ENCODE peak calls at places on chromosome 3, in eight cellular contexts. One of them, this sample, is unnamed.

GRCh38 chr3:169699070-169699469 is 35.6 kb upstream of the MECOM start:
- DNase-seq in lower leg skin: no peak
- DNase-seq in ascending aorta: no peak
- DNase-seq in MM.1S: no peak
- DNase-seq in fibroblast of villous mesenchyme: no peak
- DNase-seq in B cell: no peak
- DNase-seq in tibial artery: no peak
- DNase-seq in GM23338: no peak
- DNase-seq in this sample: no peak

GRCh38 chr3:189139631-189140030 is 32.1 kb upstream of the TPRG1 start:
- DNase-seq in fibroblast of villous mesenchyme: no peak
- DNase-seq in lower leg skin: no peak
- DNase-seq in MM.1S: no peak
- DNase-seq in tibial artery: no peak
- DNase-seq in ascending aorta: no peak
- DNase-seq in GM23338: no peak
- DNase-seq in B cell: no peak
- DNase-seq in this sample: no peak

GRCh38 chr3:46482632-46483311 is 15.0 kb upstream of the RTP3 start:
- DNase-seq in tibial artery: no peak
- DNase-seq in B cell: no peak
- DNase-seq in lower leg skin: peak
- DNase-seq in MM.1S: no peak
- DNase-seq in fibroblast of villous mesenchyme: no peak
- DNase-seq in GM23338: no peak
- DNase-seq in ascending aorta: no peak
- DNase-seq in this sample: no peak

GRCh38 chr3:112689989-112690388 is 49.0 kb upstream of the CCDC80 start:
- DNase-seq in lower leg skin: no peak
- DNase-seq in ascending aorta: no peak
- DNase-seq in B cell: no peak
- DNase-seq in GM23338: no peak
- DNase-seq in fibroblast of villous mesenchyme: no peak
- DNase-seq in MM.1S: no peak
- DNase-seq in tibial artery: no peak
- DNase-seq in this sample: no peak

GRCh38 chr3:66297917-66298316 is 77.1 kb downstream of the SLC25A26 start:
- DNase-seq in ascending aorta: no peak
- DNase-seq in tibial artery: no peak
- DNase-seq in lower leg skin: no peak
- DNase-seq in GM23338: no peak
- DNase-seq in MM.1S: no peak
- DNase-seq in B cell: no peak
- DNase-seq in fibroblast of villous mesenchyme: no peak
- DNase-seq in this sample: no peak

GRCh38 chr3:185763347-185764010 is 61.4 kb downstream of the IGF2BP2 start:
- DNase-seq in MM.1S: no peak
- DNase-seq in tibial artery: no peak
- DNase-seq in ascending aorta: no peak
- DNase-seq in lower leg skin: no peak
- DNase-seq in GM23338: no peak
- DNase-seq in fibroblast of villous mesenchyme: peak
- DNase-seq in B cell: no peak
- DNase-seq in this sample: no peak

GRCh38 chr3:4270726-4271125 is 32.4 kb upstream of the SETMAR start:
- DNase-seq in lower leg skin: no peak
- DNase-seq in ascending aorta: no peak
- DNase-seq in B cell: no peak
- DNase-seq in GM23338: no peak
- DNase-seq in MM.1S: peak
- DNase-seq in fibroblast of villous mesenchyme: no peak
- DNase-seq in tibial artery: no peak
- DNase-seq in this sample: no peak

GRCh38 chr3:174162550-174162949 is 696.6 kb upstream of the NAALADL2 start:
- DNase-seq in fibroblast of villous mesenchyme: peak
- DNase-seq in MM.1S: no peak
- DNase-seq in GM23338: no peak
- DNase-seq in B cell: no peak
- DNase-seq in tibial artery: no peak
- DNase-seq in ascending aorta: no peak
- DNase-seq in lower leg skin: no peak
- DNase-seq in this sample: no peak

GRCh38 chr3:27428446-27428845 is 55.7 kb downstream of the SLC4A7 start:
- DNase-seq in ascending aorta: no peak
- DNase-seq in tibial artery: no peak
- DNase-seq in GM23338: no peak
- DNase-seq in fibroblast of villous mesenchyme: no peak
- DNase-seq in MM.1S: no peak
- DNase-seq in B cell: no peak
- DNase-seq in lower leg skin: no peak
- DNase-seq in this sample: no peak

GRCh38 chr3:8266679-8267267 is 234.8 kb upstream of the LMCD1 start:
- DNase-seq in B cell: no peak
- DNase-seq in GM23338: peak
- DNase-seq in fibroblast of villous mesenchyme: no peak
- DNase-seq in MM.1S: no peak
- DNase-seq in tibial artery: no peak
- DNase-seq in lower leg skin: no peak
- DNase-seq in ascending aorta: no peak
- DNase-seq in this sample: no peak

GRCh38 chr3:8255771-8256170 is 245.9 kb upstream of the LMCD1 start:
- DNase-seq in ascending aorta: no peak
- DNase-seq in B cell: no peak
- DNase-seq in fibroblast of villous mesenchyme: no peak
- DNase-seq in MM.1S: no peak
- DNase-seq in GM23338: no peak
- DNase-seq in lower leg skin: no peak
- DNase-seq in tibial artery: no peak
- DNase-seq in this sample: no peak

DNA sequence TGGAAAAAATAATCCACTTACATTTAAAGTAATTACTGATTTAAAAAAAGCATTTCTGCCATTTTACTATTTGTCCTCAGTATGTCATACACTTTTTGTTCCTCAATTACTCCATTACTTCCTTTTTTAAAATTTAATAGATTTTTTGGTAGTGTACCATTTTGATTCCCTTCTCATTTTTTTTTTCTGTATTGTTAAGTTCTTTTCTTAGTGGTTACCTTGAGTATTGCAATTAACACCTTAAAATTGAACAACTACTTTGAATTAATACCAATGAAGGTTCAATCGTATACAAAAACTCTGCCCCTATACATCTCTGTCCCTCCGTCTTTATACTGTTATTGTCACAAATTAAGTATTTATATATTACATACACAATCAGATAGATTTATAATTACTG is 240.6 kb upstream of the LMCD1 start:
- DNase-seq in MM.1S: no peak
- DNase-seq in GM23338: no peak
- DNase-seq in lower leg skin: no peak
- DNase-seq in fibroblast of villous mesenchyme: no peak
- DNase-seq in B cell: no peak
- DNase-seq in tibial artery: no peak
- DNase-seq in ascending aorta: no peak
- DNase-seq in this sample: no peak
- TF ChIP-seq CTCF in MM.1S: no peak
- TF ChIP-seq CTCF in GM23338: no peak
- TF ChIP-seq CTCF in lower leg skin: no peak
- TF ChIP-seq CTCF in fibroblast of villous mesenchyme: no peak
- TF ChIP-seq CTCF in B cell: no peak
- TF ChIP-seq CTCF in tibial artery: no peak
- TF ChIP-seq CTCF in ascending aorta: no peak
- TF ChIP-seq CTCF in this sample: no peak

DNA sequence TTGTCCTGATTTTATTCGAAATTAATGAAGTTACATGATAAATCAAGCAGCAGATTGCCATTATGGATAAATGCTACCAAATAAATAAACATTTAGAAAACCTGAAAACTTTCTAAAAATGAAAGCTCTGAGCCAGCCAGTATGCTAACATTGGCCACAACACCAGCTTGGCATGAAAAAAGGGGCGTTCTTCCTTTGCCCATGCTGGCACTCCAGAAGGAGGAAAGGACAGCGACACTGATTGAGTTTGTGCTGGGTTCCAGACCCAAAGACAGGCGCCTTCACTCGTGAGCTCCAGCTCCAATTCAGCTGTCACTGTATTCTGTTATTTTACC is 5.1 kb downstream of the STIMATE start:
- DNase-seq in ascending aorta: no peak
- DNase-seq in GM23338: peak
- DNase-seq in B cell: no peak
- DNase-seq in tibial artery: no peak
- DNase-seq in fibroblast of villous mesenchyme: no peak
- DNase-seq in MM.1S: no peak
- DNase-seq in lower leg skin: no peak
- DNase-seq in this sample: no peak
- TF ChIP-seq CTCF in ascending aorta: no peak
- TF ChIP-seq CTCF in GM23338: no peak
- TF ChIP-seq CTCF in B cell: no peak
- TF ChIP-seq CTCF in tibial artery: peak
- TF ChIP-seq CTCF in fibroblast of villous mesenchyme: no peak
- TF ChIP-seq CTCF in MM.1S: no peak
- TF ChIP-seq CTCF in lower leg skin: no peak
- TF ChIP-seq CTCF in this sample: no peak

GRCh38 chr3:170869240-170869592 is 779 bp downstream of the RPL22L1 start:
- DNase-seq in GM23338: no peak
- DNase-seq in MM.1S: peak
- DNase-seq in lower leg skin: no peak
- DNase-seq in ascending aorta: no peak
- DNase-seq in B cell: no peak
- DNase-seq in fibroblast of villous mesenchyme: no peak
- DNase-seq in tibial artery: no peak
- DNase-seq in this sample: no peak

GRCh38 chr3:170868577-170869239 is 1.3 kb downstream of the RPL22L1 start:
- DNase-seq in GM23338: no peak
- DNase-seq in tibial artery: no peak
- DNase-seq in lower leg skin: no peak
- DNase-seq in B cell: no peak
- DNase-seq in ascending aorta: no peak
- DNase-seq in fibroblast of villous mesenchyme: no peak
- DNase-seq in MM.1S: peak
- DNase-seq in this sample: no peak

GRCh38 chr3:170867143-170867542 is 2.9 kb downstream of the RPL22L1 start:
- DNase-seq in fibroblast of villous mesenchyme: no peak
- DNase-seq in B cell: peak
- DNase-seq in lower leg skin: no peak
- DNase-seq in GM23338: no peak
- DNase-seq in MM.1S: no peak
- DNase-seq in ascending aorta: no peak
- DNase-seq in tibial artery: no peak
- DNase-seq in this sample: no peak

GRCh38 chr3:170867552-170867951 is 2.4 kb downstream of the RPL22L1 start:
- DNase-seq in ascending aorta: no peak
- DNase-seq in lower leg skin: no peak
- DNase-seq in GM23338: no peak
- DNase-seq in tibial artery: no peak
- DNase-seq in fibroblast of villous mesenchyme: peak
- DNase-seq in B cell: no peak
- DNase-seq in MM.1S: no peak
- DNase-seq in this sample: no peak

DNA sequence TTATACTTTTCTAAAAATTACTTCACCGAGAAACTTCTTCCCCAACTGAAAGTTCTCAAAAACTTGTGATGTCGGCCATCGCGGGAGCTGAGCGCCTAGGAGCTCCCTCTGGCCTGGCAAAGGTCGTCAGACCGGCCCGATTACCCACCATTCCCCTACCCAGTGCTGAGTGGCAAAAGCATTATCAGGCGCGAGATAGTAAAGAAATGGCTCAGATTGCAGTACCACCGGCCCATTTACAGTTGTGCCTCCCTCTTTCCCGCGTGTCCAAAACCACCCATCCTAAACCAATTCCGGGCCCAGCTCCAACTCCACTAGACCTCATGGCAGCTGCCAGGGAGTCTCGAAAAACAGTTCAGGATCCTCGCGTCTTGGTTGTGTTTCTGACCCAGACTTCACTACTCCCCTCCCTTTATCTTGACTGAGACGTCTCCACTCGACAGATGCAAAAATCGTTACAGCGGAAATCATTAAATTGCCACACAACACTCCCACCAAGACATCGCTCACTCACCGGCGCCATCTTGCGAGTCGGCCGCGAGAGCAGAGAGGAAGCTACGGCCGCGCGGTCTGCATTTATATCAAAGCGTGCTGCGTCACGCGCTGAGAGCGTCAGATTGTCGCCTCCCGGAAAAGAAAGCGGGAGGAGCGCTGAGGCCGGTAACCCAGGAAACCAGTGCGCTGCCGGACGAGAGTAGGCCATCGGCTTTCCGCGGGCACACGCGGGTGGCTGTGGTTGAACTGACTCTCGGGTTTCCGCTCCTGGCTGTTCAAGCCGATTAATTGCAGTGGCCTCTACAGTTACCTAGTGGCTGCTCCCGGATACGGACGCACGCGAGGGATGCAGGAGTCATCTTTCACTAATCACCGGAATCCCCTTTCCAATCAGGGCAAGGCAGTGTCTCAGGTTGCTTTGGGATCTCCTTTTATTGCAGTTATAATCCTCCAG is at the start of gene RPL22L1:
- DNase-seq in fibroblast of villous mesenchyme: peak
- DNase-seq in ascending aorta: peak
- DNase-seq in B cell: peak
- DNase-seq in GM23338: peak
- DNase-seq in MM.1S: peak
- DNase-seq in tibial artery: peak
- DNase-seq in lower leg skin: peak
- DNase-seq in this sample: peak
- TF ChIP-seq CTCF in fibroblast of villous mesenchyme: no peak
- TF ChIP-seq CTCF in ascending aorta: no peak
- TF ChIP-seq CTCF in B cell: no peak
- TF ChIP-seq CTCF in GM23338: peak
- TF ChIP-seq CTCF in MM.1S: peak
- TF ChIP-seq CTCF in tibial artery: no peak
- TF ChIP-seq CTCF in lower leg skin: no peak
- TF ChIP-seq CTCF in this sample: peak

GRCh38 chr3:88005066-88005465 is 53.7 kb downstream of the CGGBP1 start:
- DNase-seq in MM.1S: peak
- DNase-seq in lower leg skin: no peak
- DNase-seq in fibroblast of villous mesenchyme: peak
- DNase-seq in B cell: no peak
- DNase-seq in GM23338: peak
- DNase-seq in ascending aorta: no peak
- DNase-seq in tibial artery: no peak
- DNase-seq in this sample: no peak
- TF ChIP-seq CTCF in MM.1S: peak
- TF ChIP-seq CTCF in lower leg skin: no peak
- TF ChIP-seq CTCF in fibroblast of villous mesenchyme: peak
- TF ChIP-seq CTCF in B cell: peak
- TF ChIP-seq CTCF in GM23338: no peak
- TF ChIP-seq CTCF in ascending aorta: no peak
- TF ChIP-seq CTCF in tibial artery: peak
- TF ChIP-seq CTCF in this sample: peak